ENCODE peak calls at places on chromosomes 2 and 18, in six cellular contexts. U is IMR-90, T is K562, R is GM12878, B is SK-N-SH, I is HepG2. G is an unnamed sample.

GRCh38 chr2:215870986-215871385 is 142.4 kb downstream of the MREG start:
- DNase-seq in U (no peak), I (peak; percentile 34), B (peak; percentile 24), T (peak; percentile 60), R (no peak), G (peak; percentile 37)

GRCh38 chr2:25528173-25528572 is 145.2 kb downstream of the DTNB start:
- DNase-seq in I (no peak), T (no peak), B (no peak), U (peak; percentile 76), R (no peak), G (no peak)

GRCh38 chr2:136211671-136212070 is 93.7 kb upstream of the CXCR4 start:
- DNase-seq in I (no peak), R (no peak), T (no peak), B (no peak), U (no peak), G (no peak)

GRCh38 chr18:31252522-31252921 is 65.4 kb upstream of the DSG1 start:
- DNase-seq in T (no peak), U (no peak), B (no peak), R (no peak), I (no peak), G (no peak)

GRCh38 chr2:47488870-47489584 is 86.1 kb downstream of the MSH2 start:
- DNase-seq in I (peak; percentile 19), B (no peak), U (peak; percentile 92), R (no peak), T (no peak), G (peak; percentile 74)

GRCh38 chr2:132620115-132620514 is 49.9 kb downstream of the LYPD1 start:
- DNase-seq in R (no peak), I (no peak), B (no peak), T (no peak), U (peak; percentile 34), G (no peak)

GRCh38 chr2:75100011-75100680 is 99.2 kb downstream of the TACR1 start:
- DNase-seq in I (no peak), R (no peak), T (no peak), U (peak; percentile 67), B (peak; percentile 7), G (no peak)

GRCh38 chr2:174692256-174692830 is 71.9 kb downstream of the CHRNA1 start:
- DNase-seq in T (no peak), I (no peak), U (peak; percentile 39), B (no peak), R (no peak), G (no peak)

GRCh38 chr18:57833441-57834101 is 30.5 kb upstream of the ATP8B1 start:
- DNase-seq in B (no peak), T (peak; percentile 71), U (peak; percentile 57), I (peak; percentile 16), R (peak; percentile 55), G (no peak)

GRCh38 chr2:78701546-78701945 is 324.0 kb upstream of the REG3G start:
- DNase-seq in T (no peak), U (no peak), R (no peak), B (no peak), I (no peak), G (no peak)

GRCh38 chr18:7069191-7069590 is 48.4 kb downstream of the LAMA1 start:
- DNase-seq in I (no peak), U (no peak), T (no peak), R (no peak), B (no peak), G (no peak)

GRCh38 chr2:201628545-201628944 is 14.8 kb downstream of the TMEM237 start:
- DNase-seq in R (no peak), I (no peak), U (peak; percentile 12), B (no peak), T (no peak), G (no peak)

GRCh38 chr2:85132834-85133637 is at the start of gene TCF7L1:
- DNase-seq in T (peak; percentile 65), B (peak; percentile 93), R (no peak), U (peak; percentile 88), I (peak; percentile 35), G (peak; percentile 89)

GRCh38 chr2:189208254-189208653 is 28.7 kb upstream of the COL5A2 start:
- DNase-seq in I (no peak), R (no peak), U (no peak), B (no peak), T (no peak), G (no peak)

GRCh38 chr2:201127570-201127969 is 11.6 kb downstream of the CFLAR start:
- DNase-seq in T (peak; percentile 38), B (no peak), I (no peak), U (peak; percentile 74), R (no peak), G (no peak)

GRCh38 chr2:49289711-49290110 is 135.4 kb upstream of the FSHR start:
- DNase-seq in R (no peak), U (no peak), B (no peak), I (no peak), T (no peak), G (no peak)

GRCh38 chr18:9637036-9637767 is 22.8 kb upstream of the PPP4R1 start:
- DNase-seq in I (no peak), T (no peak), R (no peak), U (peak; percentile 57), B (no peak), G (no peak)

GRCh38 chr18:12652861-12653401 is 5.0 kb downstream of the SPIRE1 start:
- DNase-seq in U (peak; percentile 46), T (peak; percentile 37), B (peak; percentile 56), R (no peak), I (peak; percentile 40), G (no peak)

GRCh38 chr18:61352611-61353010 is 19.4 kb downstream of the CDH20 start:
- DNase-seq in R (no peak), U (no peak), T (no peak), I (no peak), B (no peak), G (no peak)

GRCh38 chr18:49321800-49322461 is 138.5 kb downstream of the DYM start:
- DNase-seq in T (no peak), R (no peak), U (peak; percentile 61), I (no peak), B (no peak), G (no peak)

GRCh38 chr2:157822533-157822932 is 53.6 kb downstream of the ACVR1 start:
- DNase-seq in I (no peak), B (no peak), U (no peak), R (no peak), T (no peak), G (no peak)

GRCh38 chr18:63141777-63142176 is 177.8 kb downstream of the BCL2 start:
- DNase-seq in I (no peak), U (no peak), T (no peak), B (peak; percentile 59), R (peak; percentile 85), G (no peak)

GRCh38 chr2:237738255-237738654 is 60.3 kb upstream of the RBM44 start:
- DNase-seq in I (no peak), B (no peak), R (no peak), T (no peak), U (no peak), G (no peak)

GRCh38 chr2:77025714-77026113 is 496.5 kb downstream of the LRRTM4 start:
- DNase-seq in R (no peak), T (no peak), I (no peak), B (no peak), U (no peak), G (no peak)

GRCh38 chr2:45543257-45543656 is 67.8 kb downstream of the SRBD1 start:
- DNase-seq in I (no peak), T (no peak), B (no peak), R (no peak), U (no peak), G (no peak)

GRCh38 chr2:161170377-161170776 is 10.1 kb downstream of the TANK start:
- DNase-seq in R (no peak), B (no peak), I (no peak), U (peak; percentile 12), T (no peak), G (no peak)

GRCh38 chr2:32418777-32419176 is 62.0 kb downstream of the BIRC6 start:
- DNase-seq in R (no peak), T (no peak), I (no peak), U (peak; percentile 75), B (no peak), G (peak; percentile 63)

DNA sequence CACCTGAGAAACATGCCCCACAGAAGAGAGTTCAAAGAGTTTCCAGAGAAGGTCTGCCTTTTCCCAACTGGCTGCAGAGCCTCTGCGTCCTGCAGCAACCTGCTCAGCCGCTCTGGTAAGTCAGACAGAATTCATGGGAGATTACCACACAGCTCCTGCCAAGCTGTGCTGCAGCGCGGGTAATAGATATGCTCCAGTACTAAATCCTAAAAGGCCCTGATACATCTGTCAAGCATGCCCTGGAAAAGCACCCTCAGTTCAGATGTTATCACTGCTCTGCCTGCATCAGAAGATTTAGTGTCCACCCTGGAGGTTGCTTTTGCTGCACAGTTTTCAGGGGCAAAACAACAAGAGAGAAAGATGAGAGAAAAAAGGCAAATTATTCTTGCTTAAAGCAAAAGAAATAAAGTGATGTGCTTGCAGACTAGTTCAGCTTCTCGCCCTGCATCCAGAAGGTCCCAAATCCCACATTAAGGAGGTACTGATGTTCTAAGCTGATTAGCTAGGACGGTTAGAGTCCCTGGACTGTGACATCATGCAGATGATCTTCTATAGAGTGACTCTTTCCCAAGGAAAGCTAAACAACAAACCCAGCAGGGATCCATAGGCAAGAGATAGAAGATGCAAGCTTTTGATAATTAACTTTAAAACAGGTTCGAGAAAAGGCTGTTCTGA is 488.6 kb downstream of the BCL11A start:
- DNase-seq in B (peak; percentile 58), I (no peak), R (no peak), T (no peak), U (no peak), G (no peak)
- TF ChIP-seq SMC3 in B (no peak), I (no peak), R (no peak), T (no peak), U (no peak), G (no peak)

GRCh38 chr18:21742323-21742687 is 1.7 kb downstream of the MIB1 start:
- DNase-seq in B (no peak), T (peak; percentile 35), I (no peak), U (peak; percentile 30), R (no peak), G (no peak)
- TF ChIP-seq SMC3 in B (no peak), T (no peak), I (no peak), U (no peak), R (no peak), G (no peak)

DNA sequence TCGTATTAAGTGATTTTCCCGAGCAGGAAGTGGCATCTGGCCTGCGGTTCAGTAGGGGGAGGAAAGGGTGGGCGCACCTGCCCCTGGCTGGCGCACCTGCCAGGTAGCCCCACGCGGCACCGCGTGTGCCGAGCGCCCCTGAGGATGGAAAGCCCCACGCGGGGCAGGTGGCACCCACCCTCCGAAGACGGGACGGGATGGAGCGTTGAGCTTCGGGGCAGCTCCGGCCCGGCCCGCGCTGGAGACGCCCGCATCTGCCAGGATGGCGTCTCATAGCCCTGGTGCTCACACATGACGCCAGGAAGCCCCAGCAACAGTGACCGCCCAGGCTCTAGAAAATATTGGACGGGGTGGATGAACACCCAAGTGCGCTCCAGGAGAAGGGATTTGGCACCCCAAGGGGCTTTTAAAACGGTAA is 2.5 kb upstream of the NFATC1 start:
- DNase-seq in U (no peak), T (no peak), B (no peak), R (no peak), I (no peak), G (no peak)
- TF ChIP-seq SMC3 in U (no peak), T (no peak), B (no peak), R (no peak), I (no peak), G (no peak)

DNA sequence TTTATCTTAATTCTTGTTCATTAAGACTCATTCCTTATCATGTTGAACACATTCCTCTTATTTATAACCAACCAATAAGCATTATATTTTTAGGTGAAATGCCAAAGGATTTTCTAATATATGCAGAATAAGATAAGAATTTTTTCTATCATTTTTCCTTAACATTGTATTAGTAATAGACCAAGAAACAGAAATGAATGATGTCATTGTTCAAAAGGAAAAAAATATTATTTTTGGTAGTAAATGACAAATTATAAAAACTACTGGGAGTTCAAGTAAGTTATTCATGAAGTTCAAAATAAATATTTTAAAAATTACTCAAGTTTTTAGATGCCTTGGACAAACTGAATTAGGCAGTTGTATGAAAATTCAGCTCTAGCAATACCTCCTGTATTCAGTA is 25.5 kb downstream of the DCAF17 start:
- DNase-seq in I (no peak), R (no peak), T (no peak), B (no peak), U (no peak), G (no peak)
- TF ChIP-seq SMC3 in I (no peak), R (no peak), T (no peak), B (no peak), U (no peak), G (no peak)